ENCODE peak calls at places on chromosome 13, in seven cellular contexts. Q is thoracic aorta, G is kidney epithelial cell, B is fibroblast of the aortic adventitia, W is neural progenitor cell, D is epithelial cell of proximal tubule, M is brain microvascular endothelial cell. C is an unnamed sample.

GRCh38 chr13:40609972-40610726 is 56.3 kb downstream of the FOXO1 start:
- DNase-seq in Q (no peak), G (no peak), B (no peak), W (no peak), D (no peak), M (peak; percentile 15), C (no peak)

GRCh38 chr13:105406551-105406950 is 1128.9 kb downstream of the EFNB2 start:
- DNase-seq in Q (no peak), G (peak; percentile 25), B (no peak), W (no peak), D (peak; percentile 33), M (no peak), C (no peak)

GRCh38 chr13:51583469-51583874 is 790 bp upstream of the WDFY2 start:
- DNase-seq in Q (no peak), G (no peak), B (no peak), W (no peak), D (no peak), M (no peak), C (no peak)

GRCh38 chr13:109745060-109745459 is 41.3 kb downstream of the IRS2 start:
- DNase-seq in Q (no peak), G (no peak), B (no peak), W (no peak), D (no peak), M (no peak), C (no peak)

GRCh38 chr13:37984357-37984756 is 114.8 kb upstream of the TRPC4 start:
- DNase-seq in Q (no peak), G (no peak), B (no peak), W (peak; percentile 26), D (no peak), M (no peak), C (no peak)

GRCh38 chr13:36006895-36007294 is 124.3 kb downstream of the DCLK1 start:
- DNase-seq in Q (no peak), G (no peak), B (no peak), W (no peak), D (no peak), M (no peak), C (no peak)

GRCh38 chr13:66461021-66461420 is 769.1 kb downstream of the PCDH9 start:
- DNase-seq in Q (no peak), G (no peak), B (peak; percentile 66), W (no peak), D (no peak), M (no peak), C (no peak)

GRCh38 chr13:49669735-49670309 is 21.5 kb downstream of the EBPL start:
- DNase-seq in Q (no peak), G (peak; percentile 29), B (peak; percentile 84), W (peak; percentile 77), D (no peak), M (peak; percentile 56), C (no peak)

GRCh38 chr13:102400619-102401125 is 1.2 kb downstream of the FGF14 start:
- DNase-seq in Q (no peak), G (no peak), B (peak; percentile 3), W (peak; percentile 47), D (no peak), M (no peak), C (no peak)

GRCh38 chr13:73865027-73865426 is 269.2 kb downstream of the KLF12 start:
- DNase-seq in Q (no peak), G (no peak), B (peak; percentile 60), W (no peak), D (no peak), M (no peak), C (no peak)

GRCh38 chr13:61954092-61954491 is 538.4 kb upstream of the PCDH20 start:
- DNase-seq in Q (no peak), G (no peak), B (no peak), W (peak; percentile 39), D (no peak), M (no peak), C (no peak)

GRCh38 chr13:77053192-77053591 is 26.2 kb upstream of the FBXL3 start:
- DNase-seq in Q (no peak), G (no peak), B (no peak), W (no peak), D (no peak), M (no peak), C (no peak)

GRCh38 chr13:35016362-35017148 is 74.5 kb downstream of the NBEA start:
- DNase-seq in Q (no peak), G (no peak), B (no peak), W (peak; percentile 7), D (no peak), M (no peak), C (no peak)

GRCh38 chr13:30870049-30870884 is 35.8 kb upstream of the MEDAG start:
- DNase-seq in Q (peak; percentile 54), G (no peak), B (peak; percentile 100), W (peak; percentile 11), D (no peak), M (peak; percentile 99), C (peak; percentile 90)

GRCh38 chr13:113586661-113587479 is 2.3 kb downstream of the TFDP1 start:
- DNase-seq in Q (no peak), G (no peak), B (no peak), W (no peak), D (no peak), M (no peak), C (no peak)

GRCh38 chr13:109698779-109699178 is 87.6 kb downstream of the IRS2 start:
- DNase-seq in Q (no peak), G (no peak), B (peak; percentile 46), W (no peak), D (no peak), M (no peak), C (peak; percentile 28)

GRCh38 chr13:30932481-30933333 is at the start of gene TEX26:
- DNase-seq in Q (no peak), G (no peak), B (no peak), W (peak; percentile 90), D (no peak), M (peak; percentile 52), C (no peak)

GRCh38 chr13:102978168-102978567 is 88.0 kb downstream of the SLC10A2 start:
- DNase-seq in Q (no peak), G (no peak), B (no peak), W (no peak), D (peak; percentile 45), M (no peak), C (no peak)

GRCh38 chr13:73717632-73718031 is 416.6 kb downstream of the KLF12 start:
- DNase-seq in Q (no peak), G (peak; percentile 31), B (peak; percentile 65), W (no peak), D (no peak), M (peak; percentile 85), C (no peak)

GRCh38 chr13:47723898-47724297 is 277.2 kb downstream of the SUCLA2 start:
- DNase-seq in Q (no peak), G (no peak), B (no peak), W (peak; percentile 20), D (no peak), M (no peak), C (no peak)

GRCh38 chr13:30789360-30789862 is 54.1 kb downstream of the ALOX5AP start:
- DNase-seq in Q (no peak), G (no peak), B (no peak), W (no peak), D (no peak), M (no peak), C (no peak)

GRCh38 chr13:101489635-101490034 is 37.2 kb downstream of the ITGBL1 start:
- DNase-seq in Q (no peak), G (no peak), B (peak; percentile 39), W (no peak), D (no peak), M (peak; percentile 68), C (no peak)

GRCh38 chr13:43153436-43154082 is 130.2 kb downstream of the DNAJC15 start:
- DNase-seq in Q (no peak), G (peak; percentile 76), B (peak; percentile 75), W (no peak), D (peak; percentile 35), M (peak; percentile 84), C (peak; percentile 91)

GRCh38 chr13:36362251-36362650 is 16.1 kb upstream of the SPART start:
- DNase-seq in Q (no peak), G (peak; percentile 76), B (peak; percentile 89), W (no peak), D (no peak), M (peak; percentile 68), C (no peak)

GRCh38 chr13:113602291-113602970 is 17.9 kb downstream of the TFDP1 start:
- DNase-seq in Q (no peak), G (no peak), B (no peak), W (peak; percentile 15), D (no peak), M (no peak), C (no peak)

DNA sequence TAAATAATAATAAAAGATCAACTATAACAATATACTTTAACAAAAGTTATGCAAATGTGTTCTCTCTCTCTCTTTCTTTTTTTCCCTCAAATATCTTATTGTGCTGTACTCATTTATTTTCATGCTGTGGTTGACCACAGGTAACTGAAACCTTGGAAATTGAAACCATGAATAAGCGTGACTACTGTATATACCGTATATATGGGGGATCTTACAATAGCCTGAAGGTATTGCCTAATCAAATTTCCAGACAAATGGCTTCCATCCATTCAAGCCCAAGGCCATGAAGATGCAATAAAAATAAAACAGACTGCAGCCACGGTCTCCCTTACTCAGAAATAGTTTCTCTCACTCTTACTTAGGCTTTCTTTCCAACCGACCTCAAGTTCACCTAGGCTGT is 98.3 kb downstream of the SLITRK6 start:
- DNase-seq in Q (no peak), G (no peak), B (no peak), W (no peak), D (no peak), M (no peak), C (no peak)
- TF ChIP-seq CTCF in Q (no peak), G (no peak), B (no peak), W (no peak), D (no peak), M (no peak), C (no peak)

GRCh38 chr13:112583592-112584277 is 4.2 kb downstream of the TUBGCP3 start:
- DNase-seq in Q (no peak), G (no peak), B (no peak), W (no peak), D (no peak), M (no peak), C (no peak)

GRCh38 chr13:112587767-112588489 is at the start of gene TUBGCP3:
- DNase-seq in Q (peak; percentile 21), G (peak; percentile 41), B (peak; percentile 76), W (peak; percentile 89), D (no peak), M (peak; percentile 61), C (peak; percentile 27)

GRCh38 chr13:112587359-112587766 is 590 bp downstream of the TUBGCP3 start:
- DNase-seq in Q (peak; percentile 60), G (peak; percentile 43), B (peak; percentile 88), W (peak; percentile 85), D (no peak), M (peak; percentile 74), C (peak; percentile 33)

GRCh38 chr13:112588490-112589297 is 741 bp upstream of the TUBGCP3 start:
- DNase-seq in Q (no peak), G (no peak), B (no peak), W (no peak), D (no peak), M (no peak), C (no peak)

GRCh38 chr13:112586334-112586733 is 1.6 kb downstream of the TUBGCP3 start:
- DNase-seq in Q (no peak), G (no peak), B (no peak), W (no peak), D (no peak), M (no peak), C (no peak)
- H3K4me3 ChIP-seq in Q (no peak overlapping the region), G (no peak overlapping the region), B (peak overlapping the region; percentile 96), W (peak overlapping the region; percentile 78), D (no peak overlapping the region), M (no peak overlapping the region), C (no peak overlapping the region)

GRCh38 chr13:26406791-26407190 is 150.7 kb upstream of the WASF3 start:
- DNase-seq in Q (no peak), G (no peak), B (no peak), W (no peak), D (no peak), M (no peak), C (no peak)
- TF ChIP-seq CTCF in Q (no peak), G (no peak), B (no peak), W (no peak), D (no peak), M (no peak), C (no peak)

GRCh38 chr13:99399623-99399974 is 92.4 kb upstream of the GPR183 start:
- DNase-seq in Q (no peak), G (no peak), B (no peak), W (no peak), D (no peak), M (no peak), C (no peak)
- H3K4me3 ChIP-seq in Q (no peak overlapping the region), G (no peak overlapping the region), B (no peak overlapping the region), W (no peak overlapping the region), D (no peak overlapping the region), M (no peak overlapping the region), C (no peak overlapping the region)